ENCODE peak calls at places on chromosomes 13 and 19, in nine cellular contexts. K is CD4-positive, alpha-beta T cell; R is activated CD8-positive, alpha-beta memory T cell treated with anti-CD3 and anti-CD28 coated beads for 1 hour; G is tibial nerve; U is mammary epithelial cell; B is HL-60; Q is adipocyte; N is AML-193; J is fibroblast of mammary gland. E is an unnamed sample.

GRCh38 chr19:23470873-23471555 is 75.7 kb upstream of the ZNF91 start:
- DNase-seq in K (no peak), R (no peak), G (no peak), U (no peak), B (no peak), Q (no peak), N (no peak), J (no peak), E (no peak)

GRCh38 chr13:97372929-97373328 is 61.0 kb upstream of the RAP2A start:
- DNase-seq in K (no peak), R (no peak), G (no peak), U (no peak), B (no peak), Q (no peak), N (no peak), J (no peak), E (no peak)

GRCh38 chr13:29496241-29496712 is 99.2 kb downstream of the SLC7A1 start:
- DNase-seq in K (no peak), R (no peak), G (no peak), U (peak; percentile 82), B (peak; percentile 59), Q (no peak), N (peak; percentile 93), J (no peak), E (no peak)

GRCh38 chr19:43639507-43640423 is at the start of gene CADM4:
- DNase-seq in K (peak; percentile 24), R (peak; percentile 35), G (no peak), U (no peak), B (no peak), Q (peak; percentile 48), N (no peak), J (no peak), E (no peak)

GRCh38 chr13:30421093-30422055 is 919 bp upstream of the UBE2L5 start:
- DNase-seq in K (peak; percentile 10), R (peak; percentile 11), G (peak; percentile 76), U (peak; percentile 85), B (peak; percentile 65), Q (peak; percentile 91), N (peak; percentile 79), J (peak; percentile 81), E (peak; percentile 93)

GRCh38 chr19:11422163-11423068 is 3.3 kb upstream of the RGL3 start:
- DNase-seq in K (peak; percentile 42), R (peak; percentile 32), G (peak; percentile 41), U (peak; percentile 91), B (peak; percentile 69), Q (peak; percentile 51), N (no peak), J (peak; percentile 39), E (peak; percentile 57)

GRCh38 chr19:16325671-16326400 is 1.2 kb downstream of the KLF2 start:
- DNase-seq in K (peak; percentile 50), R (peak; percentile 43), G (no peak), U (no peak), B (no peak), Q (peak; percentile 53), N (no peak), J (no peak), E (peak; percentile 10)

GRCh38 chr13:39503048-39503447 is 99.9 kb downstream of the LHFPL6 start:
- DNase-seq in K (no peak), R (no peak), G (no peak), U (no peak), B (no peak), Q (no peak), N (no peak), J (no peak), E (no peak)

GRCh38 chr13:21925720-21926119 is 254.8 kb downstream of the FGF9 start:
- DNase-seq in K (no peak), R (no peak), G (no peak), U (no peak), B (no peak), Q (no peak), N (no peak), J (no peak), E (no peak)

GRCh38 chr13:114104626-114105350 is 27.6 kb downstream of the RASA3 start:
- DNase-seq in K (no peak), R (no peak), G (peak; percentile 11), U (no peak), B (no peak), Q (no peak), N (no peak), J (no peak), E (no peak)

GRCh38 chr19:55535579-55536350 is 1.2 kb downstream of the SBK2 start:
- DNase-seq in K (no peak), R (no peak), G (no peak), U (no peak), B (no peak), Q (no peak), N (no peak), J (no peak), E (no peak)

GRCh38 chr13:42007844-42008243 is 40.6 kb upstream of the DGKH start:
- DNase-seq in K (no peak), R (no peak), G (no peak), U (peak; percentile 49), B (no peak), Q (peak; percentile 35), N (no peak), J (peak; percentile 44), E (no peak)

GRCh38 chr19:39996218-39996810 is 546 bp upstream of the ZNF546 start:
- DNase-seq in K (no peak), R (no peak), G (no peak), U (peak; percentile 66), B (no peak), Q (peak; percentile 70), N (no peak), J (peak; percentile 78), E (peak; percentile 45)

GRCh38 chr19:16051254-16052025 is 24.9 kb upstream of the TPM4 start:
- DNase-seq in K (no peak), R (no peak), G (no peak), U (peak; percentile 26), B (no peak), Q (no peak), N (no peak), J (peak; percentile 60), E (no peak)

GRCh38 chr13:93224545-93224944 is 2.1 kb upstream of the GPC6 start:
- DNase-seq in K (no peak), R (no peak), G (no peak), U (no peak), B (no peak), Q (no peak), N (no peak), J (peak; percentile 47), E (no peak)

GRCh38 chr19:37992761-37993160 is 85.8 kb downstream of the SIPA1L3 start:
- DNase-seq in K (no peak), R (no peak), G (no peak), U (no peak), B (no peak), Q (no peak), N (no peak), J (no peak), E (no peak)

GRCh38 chr13:106048386-106048785 is 487.1 kb downstream of the EFNB2 start:
- DNase-seq in K (no peak), R (no peak), G (no peak), U (no peak), B (no peak), Q (no peak), N (no peak), J (no peak), E (no peak)

GRCh38 chr19:18504886-18505610 is 16.8 kb downstream of the ELL start:
- DNase-seq in K (no peak), R (no peak), G (no peak), U (peak; percentile 57), B (no peak), Q (no peak), N (no peak), J (no peak), E (no peak)

GRCh38 chr19:14450168-14450874 is 17.2 kb downstream of the PKN1 start:
- DNase-seq in K (peak; percentile 21), R (no peak), G (no peak), U (no peak), B (peak; percentile 59), Q (peak; percentile 23), N (no peak), J (peak; percentile 63), E (no peak)

GRCh38 chr13:27918041-27918917 is 1.5 kb upstream of the PDX1 start:
- DNase-seq in K (no peak), R (no peak), G (no peak), U (no peak), B (no peak), Q (no peak), N (no peak), J (no peak), E (no peak)

GRCh38 chr13:39451860-39452301 is 151.1 kb downstream of the LHFPL6 start:
- DNase-seq in K (no peak), R (no peak), G (no peak), U (no peak), B (peak; percentile 75), Q (peak; percentile 31), N (peak; percentile 69), J (peak; percentile 37), E (no peak)

GRCh38 chr13:84279166-84279565 is 396.9 kb upstream of the SLITRK1 start:
- DNase-seq in K (no peak), R (no peak), G (no peak), U (peak; percentile 64), B (no peak), Q (peak; percentile 29), N (no peak), J (no peak), E (no peak)

GRCh38 chr13:38228322-38228721 is 121.3 kb upstream of the UFM1 start:
- DNase-seq in K (no peak), R (no peak), G (no peak), U (no peak), B (no peak), Q (no peak), N (no peak), J (no peak), E (no peak)

GRCh38 chr19:51196181-51196580 is 28.7 kb upstream of the CD33 start:
- DNase-seq in K (no peak), R (no peak), G (no peak), U (no peak), B (no peak), Q (no peak), N (no peak), J (no peak), E (no peak)

GRCh38 chr13:114259374-114259773 is 22.0 kb upstream of the UPF3A start:
- DNase-seq in K (no peak), R (no peak), G (no peak), U (no peak), B (no peak), Q (no peak), N (no peak), J (no peak), E (no peak)

GRCh38 chr13:32610977-32611376 is 24.7 kb downstream of the PDS5B start:
- DNase-seq in K (no peak), R (no peak), G (no peak), U (no peak), B (no peak), Q (no peak), N (no peak), J (no peak), E (no peak)

GRCh38 chr13:59437902-59438301 is 725.8 kb downstream of the DIAPH3 start:
- DNase-seq in K (no peak), R (no peak), G (no peak), U (no peak), B (no peak), Q (no peak), N (peak; percentile 74), J (no peak), E (no peak)

GRCh38 chr13:94749162-94749561 is 36.8 kb upstream of the SOX21 start:
- DNase-seq in K (no peak), R (no peak), G (no peak), U (no peak), B (no peak), Q (no peak), N (no peak), J (no peak), E (no peak)

GRCh38 chr19:56119585-56119978 is 1.5 kb downstream of the ZNF787 start:
- DNase-seq in K (no peak), R (no peak), G (no peak), U (peak; percentile 32), B (no peak), Q (peak; percentile 37), N (no peak), J (peak; percentile 61), E (peak; percentile 44)

GRCh38 chr19:46134527-46134926 is 10.0 kb upstream of the IGFL3 start:
- DNase-seq in K (no peak), R (no peak), G (no peak), U (peak; percentile 27), B (no peak), Q (no peak), N (no peak), J (peak; percentile 57), E (no peak)

GRCh38 chr13:44373601-44374347 is at the start of gene SERP2:
- DNase-seq in K (no peak), R (no peak), G (no peak), U (no peak), B (no peak), Q (peak; percentile 21), N (no peak), J (peak; percentile 32), E (no peak)